ENCODE peak calls at places on chromosome 17, in eight cellular contexts. One of them, this sample, is unnamed.

GRCh38 chr17:7992924-7993323 is 9.5 kb upstream of the GUCY2D start:
- DNase-seq in Right ventricle myocardium superior: no peak
- DNase-seq in left cardiac atrium: no peak
- DNase-seq in kidney glomerular epithelial cell: no peak
- DNase-seq in progenitor cell of endocrine pancreas: no peak
- DNase-seq in stimulated activated CD4-positive, alpha-beta T cell treated with anti-CD3 and anti-CD28 coated beads, Interleukin-4, amount 100 ng/mL, for 1 hour: no peak
- DNase-seq in NB4: no peak
- DNase-seq in amniotic stem cell: no peak
- DNase-seq in this sample: no peak

GRCh38 chr17:53655591-53655990 is 167.1 kb upstream of the KIF2B start:
- DNase-seq in Right ventricle myocardium superior: no peak
- DNase-seq in kidney glomerular epithelial cell: peak
- DNase-seq in progenitor cell of endocrine pancreas: no peak
- DNase-seq in amniotic stem cell: no peak
- DNase-seq in NB4: no peak
- DNase-seq in left cardiac atrium: no peak
- DNase-seq in stimulated activated CD4-positive, alpha-beta T cell treated with anti-CD3 and anti-CD28 coated beads, Interleukin-4, amount 100 ng/mL, for 1 hour: no peak
- DNase-seq in this sample: no peak

GRCh38 chr17:32486701-32487459 is at the start of gene CDK5R1:
- DNase-seq in Right ventricle myocardium superior: peak
- DNase-seq in left cardiac atrium: peak
- DNase-seq in NB4: peak
- DNase-seq in progenitor cell of endocrine pancreas: peak
- DNase-seq in stimulated activated CD4-positive, alpha-beta T cell treated with anti-CD3 and anti-CD28 coated beads, Interleukin-4, amount 100 ng/mL, for 1 hour: peak
- DNase-seq in amniotic stem cell: peak
- DNase-seq in kidney glomerular epithelial cell: peak
- DNase-seq in this sample: peak

GRCh38 chr17:2157081-2157480 is 102.2 kb downstream of the HIC1 start:
- DNase-seq in kidney glomerular epithelial cell: no peak
- DNase-seq in stimulated activated CD4-positive, alpha-beta T cell treated with anti-CD3 and anti-CD28 coated beads, Interleukin-4, amount 100 ng/mL, for 1 hour: no peak
- DNase-seq in Right ventricle myocardium superior: no peak
- DNase-seq in progenitor cell of endocrine pancreas: no peak
- DNase-seq in left cardiac atrium: no peak
- DNase-seq in NB4: peak
- DNase-seq in amniotic stem cell: no peak
- DNase-seq in this sample: no peak

GRCh38 chr17:2777242-2777867 is 18.9 kb upstream of the RAP1GAP2 start:
- DNase-seq in progenitor cell of endocrine pancreas: no peak
- DNase-seq in Right ventricle myocardium superior: no peak
- DNase-seq in kidney glomerular epithelial cell: no peak
- DNase-seq in NB4: no peak
- DNase-seq in amniotic stem cell: no peak
- DNase-seq in left cardiac atrium: no peak
- DNase-seq in stimulated activated CD4-positive, alpha-beta T cell treated with anti-CD3 and anti-CD28 coated beads, Interleukin-4, amount 100 ng/mL, for 1 hour: no peak
- DNase-seq in this sample: no peak

GRCh38 chr17:38898291-38898679 is 27.1 kb upstream of the LASP1NB start:
- DNase-seq in kidney glomerular epithelial cell: no peak
- DNase-seq in left cardiac atrium: no peak
- DNase-seq in progenitor cell of endocrine pancreas: no peak
- DNase-seq in NB4: peak
- DNase-seq in amniotic stem cell: no peak
- DNase-seq in stimulated activated CD4-positive, alpha-beta T cell treated with anti-CD3 and anti-CD28 coated beads, Interleukin-4, amount 100 ng/mL, for 1 hour: peak
- DNase-seq in Right ventricle myocardium superior: no peak
- DNase-seq in this sample: no peak

GRCh38 chr17:41913798-41914197 is 5.0 kb downstream of the ACLY start:
- DNase-seq in NB4: no peak
- DNase-seq in left cardiac atrium: no peak
- DNase-seq in stimulated activated CD4-positive, alpha-beta T cell treated with anti-CD3 and anti-CD28 coated beads, Interleukin-4, amount 100 ng/mL, for 1 hour: no peak
- DNase-seq in progenitor cell of endocrine pancreas: no peak
- DNase-seq in Right ventricle myocardium superior: no peak
- DNase-seq in amniotic stem cell: no peak
- DNase-seq in kidney glomerular epithelial cell: no peak
- DNase-seq in this sample: no peak

GRCh38 chr17:64398330-64398729 is 7.7 kb upstream of the PECAM1 start:
- DNase-seq in left cardiac atrium: no peak
- DNase-seq in kidney glomerular epithelial cell: no peak
- DNase-seq in amniotic stem cell: no peak
- DNase-seq in Right ventricle myocardium superior: peak
- DNase-seq in progenitor cell of endocrine pancreas: no peak
- DNase-seq in stimulated activated CD4-positive, alpha-beta T cell treated with anti-CD3 and anti-CD28 coated beads, Interleukin-4, amount 100 ng/mL, for 1 hour: no peak
- DNase-seq in NB4: no peak
- DNase-seq in this sample: no peak

GRCh38 chr17:2398655-2399571 is 1.9 kb downstream of the MNT start:
- DNase-seq in kidney glomerular epithelial cell: peak
- DNase-seq in progenitor cell of endocrine pancreas: peak
- DNase-seq in left cardiac atrium: no peak
- DNase-seq in Right ventricle myocardium superior: peak
- DNase-seq in NB4: peak
- DNase-seq in amniotic stem cell: peak
- DNase-seq in stimulated activated CD4-positive, alpha-beta T cell treated with anti-CD3 and anti-CD28 coated beads, Interleukin-4, amount 100 ng/mL, for 1 hour: peak
- DNase-seq in this sample: peak

GRCh38 chr17:2814499-2815341 is 18.5 kb downstream of the RAP1GAP2 start:
- DNase-seq in progenitor cell of endocrine pancreas: no peak
- DNase-seq in left cardiac atrium: peak
- DNase-seq in Right ventricle myocardium superior: peak
- DNase-seq in stimulated activated CD4-positive, alpha-beta T cell treated with anti-CD3 and anti-CD28 coated beads, Interleukin-4, amount 100 ng/mL, for 1 hour: peak
- DNase-seq in NB4: peak
- DNase-seq in kidney glomerular epithelial cell: no peak
- DNase-seq in amniotic stem cell: no peak
- DNase-seq in this sample: no peak